ENCODE peak calls at places on chromosome X, in four cellular contexts. I is PC-3, A is fibroblast of lung, W is lung. X is an unnamed sample.

GRCh38 chrX:11180571-11180970 is 69.4 kb downstream of the HCCS start:
- DNase-seq in A (peak; percentile 13), I (peak; percentile 73), W (no peak), X (no peak)

GRCh38 chrX:87516716-87517115 is 886 bp upstream of the KLHL4 start:
- DNase-seq in W (no peak), I (peak; percentile 76), A (peak; percentile 93), X (no peak)

GRCh38 chrX:2490634-2491033 is 10.1 kb downstream of the DHRSX start:
- DNase-seq in W (no peak), A (no peak), I (no peak), X (no peak)

GRCh38 chrX:30312858-30313257 is 3.7 kb upstream of the NR0B1 start:
- DNase-seq in W (no peak), I (peak; percentile 42), A (peak; percentile 8), X (no peak)

GRCh38 chrX:45472968-45473367 is 272.3 kb upstream of the DIPK2B start:
- DNase-seq in W (no peak), I (peak; percentile 88), A (peak; percentile 70), X (no peak)

GRCh38 chrX:6223516-6223915 is 5.2 kb downstream of the NLGN4X start:
- DNase-seq in A (peak; percentile 3), I (no peak), W (no peak), X (no peak)

GRCh38 chrX:132786217-132786616 is 172.2 kb downstream of the HS6ST2 start:
- DNase-seq in I (peak; percentile 46), A (peak; percentile 48), W (no peak), X (no peak)

GRCh38 chrX:71178908-71179307 is 34.3 kb downstream of the NLGN3 start:
- DNase-seq in A (peak; percentile 52), W (peak; percentile 53), I (peak; percentile 76), X (peak; percentile 39)

GRCh38 chrX:152915541-152916241 is 17.8 kb downstream of the ZNF185 start:
- DNase-seq in I (peak; percentile 78), W (no peak), A (peak; percentile 64), X (peak; percentile 42)

DNA sequence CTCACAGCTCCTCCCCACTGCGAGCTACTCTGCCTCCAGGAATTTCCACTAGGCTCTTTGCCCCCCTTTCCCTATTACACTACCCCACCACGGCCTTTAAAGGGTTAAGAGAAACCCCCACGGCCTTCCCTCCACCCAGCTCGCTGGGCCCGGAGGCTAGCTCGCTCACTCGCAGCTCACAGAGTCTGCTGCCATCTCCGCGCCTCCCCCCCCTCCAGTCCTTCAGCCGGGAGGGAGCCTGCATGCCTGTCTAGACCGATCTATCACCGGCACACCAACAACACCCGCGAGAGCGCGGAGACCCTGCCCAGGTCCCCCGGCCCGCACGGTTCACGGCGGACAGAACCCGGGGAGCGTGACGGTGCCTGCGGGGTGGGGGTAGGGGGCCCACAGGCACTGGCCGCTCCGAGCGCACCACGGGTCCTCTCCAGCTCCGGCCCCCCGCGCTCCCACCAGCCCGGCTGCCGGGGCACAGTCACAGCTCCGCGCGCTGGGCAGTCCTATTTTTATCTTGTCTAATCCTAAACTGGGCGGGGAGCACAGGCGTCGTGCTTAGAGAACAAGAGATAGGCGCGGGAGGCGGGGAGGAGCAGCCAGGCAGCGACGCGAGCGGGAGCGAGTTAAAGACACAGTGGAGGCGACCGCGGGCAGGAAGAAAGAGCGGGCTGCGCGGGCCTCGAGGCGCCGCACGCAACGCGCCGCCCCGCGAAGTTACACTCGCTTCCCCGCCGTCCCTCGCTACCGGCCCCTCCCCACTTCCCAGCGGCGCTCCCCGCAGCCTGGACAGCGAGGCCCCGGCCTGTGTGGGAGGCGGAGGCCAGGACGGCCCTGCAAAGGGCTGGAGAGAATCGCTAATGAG is 3.5 kb downstream of the BCOR start:
- DNase-seq in A (peak; percentile 59), W (no peak), I (peak; percentile 43), X (peak; percentile 60)
- H3K4me1 ChIP-seq in A (peaks cover 3% of the 10 kb centered on the region), W (no peaks in the 10 kb centered on the region), I (peaks cover 44% of the 10 kb centered on the region), X (no peaks in the 10 kb centered on the region)

DNA sequence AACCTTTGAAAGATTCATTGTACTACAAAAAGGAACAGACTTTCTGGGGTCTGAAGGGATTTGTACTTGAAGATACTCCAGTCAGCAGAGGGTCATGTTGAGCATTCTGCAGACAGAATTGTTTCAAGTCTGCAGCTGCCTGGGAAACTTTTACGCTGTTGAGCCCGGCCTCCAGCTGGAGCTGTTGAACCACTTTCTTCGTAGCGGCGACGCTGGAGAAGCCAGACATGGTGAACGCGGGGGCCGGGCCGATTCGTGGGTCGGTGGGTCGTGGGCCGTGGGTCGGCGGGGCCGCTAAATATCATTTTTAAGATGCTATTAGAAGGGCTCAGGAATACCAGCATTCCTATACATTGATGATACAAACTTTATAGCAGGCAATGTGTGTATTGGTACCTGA is 12.0 kb upstream of the RTL9 start:
- DNase-seq in I (no peak), A (peak; percentile 7), W (no peak), X (peak; percentile 15)
- H3K4me3 ChIP-seq in I (no peak overlapping the region), A (no peak overlapping the region), W (no peak overlapping the region), X (no peak overlapping the region)

GRCh38 chrX:20595928-20596550 is 329.3 kb upstream of the RPS6KA3 start:
- DNase-seq in A (peak; percentile 44), I (peak; percentile 72), W (no peak), X (no peak)

GRCh38 chrX:20593402-20593801 is 326.7 kb upstream of the RPS6KA3 start:
- DNase-seq in I (no peak), A (no peak), W (no peak), X (no peak)

GRCh38 chrX:20596856-20597255 is 330.1 kb upstream of the RPS6KA3 start:
- DNase-seq in A (no peak), I (no peak), W (no peak), X (no peak)

GRCh38 chrX:20593836-20594235 is 327.1 kb upstream of the RPS6KA3 start:
- DNase-seq in I (no peak), A (no peak), W (no peak), X (no peak)

DNA sequence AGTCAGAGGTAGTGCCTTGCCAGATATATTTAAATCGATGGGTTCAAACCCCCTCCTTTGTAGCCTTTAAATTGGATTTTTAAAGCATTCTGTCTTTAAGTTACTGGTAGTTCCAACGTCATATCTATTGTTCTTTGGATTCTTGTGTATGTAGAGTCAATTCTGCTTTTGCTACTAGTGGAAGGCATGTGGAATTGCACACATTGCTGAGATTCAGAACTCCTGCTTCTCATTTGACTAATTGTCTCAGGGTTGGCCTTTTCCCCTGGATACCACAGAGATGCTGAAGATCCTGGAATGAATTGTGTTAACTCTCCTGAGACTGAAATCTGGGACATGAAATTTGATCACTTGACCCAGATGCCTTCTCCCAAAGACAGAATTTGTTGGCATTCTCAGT is 328.3 kb upstream of the RPS6KA3 start:
- DNase-seq in A (peak; percentile 34), I (peak; percentile 9), W (no peak), X (no peak)
- TF ChIP-seq CTCF in A (peak; percentile 37), I (peak; percentile 38), W (no peak), X (no peak)

GRCh38 chrX:65706041-65706828 is 38.8 kb downstream of the MSN start:
- DNase-seq in A (peak; percentile 81), W (peak; percentile 54), I (peak; percentile 69), X (peak; percentile 37)

GRCh38 chrX:65707153-65707552 is 39.7 kb downstream of the MSN start:
- DNase-seq in W (no peak), I (no peak), A (no peak), X (no peak)

GRCh38 chrX:65702956-65703355 is 35.5 kb downstream of the MSN start:
- DNase-seq in I (no peak), A (no peak), W (no peak), X (no peak)

GRCh38 chrX:65705439-65705838 is 38.0 kb downstream of the MSN start:
- DNase-seq in W (no peak), I (no peak), A (no peak), X (no peak)
- H3K4me1 ChIP-seq in W (peaks cover 46% of the 10 kb centered on the region), I (peaks cover 39% of the 10 kb centered on the region), A (peaks cover 20% of the 10 kb centered on the region), X (peaks cover 7% of the 10 kb centered on the region)

GRCh38 chrX:118973389-118974087 is 880 bp upstream of the LONRF3 start:
- DNase-seq in A (no peak), W (no peak), I (peak; percentile 4), X (peak; percentile 40)
- H3K4me3 ChIP-seq in A (no peak overlapping the region), W (no peak overlapping the region), I (peak overlapping the region; percentile 78), X (peak overlapping the region; percentile 57)